ENCODE peak calls at places on chromosomes 5 and 9, in four cellular contexts. D is GM12878, K is uterus, P is GM12891. T is an unnamed sample.

GRCh38 chr9:97601228-97601898 is 31.8 kb downstream of the TSTD2 start:
- DNase-seq in P (no peak), D (no peak), K (no peak), T (no peak)

GRCh38 chr5:3622961-3623360 is 27.3 kb downstream of the IRX1 start:
- DNase-seq in P (no peak), K (no peak), D (no peak), T (no peak)

GRCh38 chr9:101620452-101620851 is 25.7 kb upstream of the PPP3R2 start:
- DNase-seq in K (no peak), P (no peak), D (no peak), T (no peak)

GRCh38 chr5:153883829-153884228 is 154.9 kb downstream of the FAM114A2 start:
- DNase-seq in D (no peak), P (no peak), K (no peak), T (no peak)

GRCh38 chr5:43413966-43414365 is 1.8 kb upstream of the CCL28 start:
- DNase-seq in K (no peak), D (no peak), P (no peak), T (no peak)

GRCh38 chr5:43288269-43288831 is 24.9 kb downstream of the HMGCS1 start:
- DNase-seq in D (no peak), P (no peak), K (no peak), T (no peak)

GRCh38 chr5:67879619-67880357 is 335.8 kb upstream of the PIK3R1 start:
- DNase-seq in K (no peak), P (no peak), D (no peak), T (no peak)

GRCh38 chr5:106584268-106584667 is 1086.5 kb downstream of the EFNA5 start:
- DNase-seq in K (no peak), D (no peak), P (no peak), T (no peak)

GRCh38 chr5:142171270-142171669 is 62.7 kb downstream of the NDFIP1 start:
- DNase-seq in D (no peak), P (no peak), K (no peak), T (no peak)

GRCh38 chr9:115289757-115290208 is 171.8 kb upstream of the TNC start:
- DNase-seq in P (no peak), D (no peak), K (no peak), T (no peak)

GRCh38 chr5:169717298-169717697 is 80.2 kb downstream of the DOCK2 start:
- DNase-seq in K (no peak), P (no peak), D (no peak), T (no peak)

GRCh38 chr9:134054891-134055811 is 12.7 kb downstream of the BRD3 start:
- DNase-seq in K (peak; percentile 12), D (no peak), P (peak; percentile 9), T (no peak)

GRCh38 chr5:143836161-143836725 is 24.3 kb downstream of the HMHB1 start:
- DNase-seq in P (no peak), D (no peak), K (no peak), T (no peak)

GRCh38 chr9:76574171-76574767 is 115.3 kb downstream of the GCNT1 start:
- DNase-seq in D (no peak), P (no peak), K (no peak), T (no peak)

GRCh38 chr5:172870261-172870806 is 36.3 kb downstream of the ERGIC1 start:
- DNase-seq in D (no peak), P (no peak), K (peak; percentile 81), T (no peak)

GRCh38 chr9:124390812-124391658 is 24.2 kb downstream of the PSMB7 start:
- DNase-seq in K (no peak), P (no peak), D (no peak), T (no peak)

GRCh38 chr5:95738834-95739233 is 7.7 kb downstream of the RHOBTB3 start:
- DNase-seq in D (no peak), P (no peak), K (no peak), T (no peak)

GRCh38 chr9:129867138-129868032 is 32.1 kb downstream of the USP20 start:
- DNase-seq in K (no peak), P (no peak), D (no peak), T (no peak)
- TF ChIP-seq POLR2A in K (no peak), P (no peak), D (no peak), T (no peak)

DNA sequence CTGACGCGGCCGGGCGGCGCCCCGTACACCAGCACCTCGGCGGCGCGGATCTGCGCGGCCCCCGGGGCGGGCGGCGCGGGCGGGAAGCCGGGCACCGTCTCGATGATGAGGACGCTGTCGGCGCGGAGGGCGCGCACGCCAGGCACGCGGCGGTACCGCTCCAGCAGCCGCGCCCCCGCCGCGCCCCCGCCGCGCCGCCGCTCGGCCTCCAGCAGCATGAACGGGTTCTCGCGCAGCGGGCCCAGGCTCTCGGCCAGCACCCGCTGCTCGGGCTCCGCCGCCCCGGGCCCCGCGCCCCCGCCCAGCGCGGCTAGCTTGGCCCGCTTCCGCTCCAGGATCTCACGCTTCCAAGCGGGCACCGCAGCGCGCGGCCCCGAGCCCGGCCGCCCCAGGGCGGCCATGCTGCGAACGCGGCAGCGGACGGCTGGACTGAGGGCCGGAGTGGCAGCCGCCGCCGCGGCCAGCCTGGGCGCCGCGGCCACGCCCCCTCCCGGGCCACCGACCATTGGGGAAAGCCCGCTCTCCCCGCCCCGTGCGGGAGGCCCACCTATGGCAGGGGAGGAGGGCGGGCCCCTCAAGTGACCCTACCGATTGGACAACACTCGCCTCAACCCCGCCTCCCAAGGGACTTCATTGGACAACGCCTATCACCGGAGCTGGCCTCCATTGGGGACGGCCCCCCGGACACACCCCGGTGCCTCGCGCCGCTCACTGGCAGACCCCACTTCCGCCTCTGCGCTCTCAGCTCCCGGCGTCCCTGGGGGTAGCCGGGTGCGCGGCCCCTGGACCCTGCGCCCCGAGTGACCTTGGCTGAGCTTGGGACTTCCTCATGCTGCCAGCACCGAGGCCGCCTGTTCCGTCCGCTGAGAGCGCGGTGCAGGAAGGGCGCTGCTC is at the start of gene TPRN:
- DNase-seq in D (peak; percentile 95), K (peak; percentile 99), P (peak; percentile 100), T (peak; percentile 100)
- TF ChIP-seq POLR2A in D (peak; percentile 95), K (peak; percentile 81), P (peak; percentile 80), T (peak; percentile 59)

GRCh38 chr5:113331201-113331551 is 103.6 kb downstream of the TSSK1B start:
- DNase-seq in P (no peak), D (no peak), K (no peak), T (no peak)

GRCh38 chr5:113329981-113330380 is 104.8 kb downstream of the TSSK1B start:
- DNase-seq in K (no peak), P (no peak), D (no peak), T (no peak)

GRCh38 chr5:113325054-113325453 is 109.7 kb downstream of the TSSK1B start:
- DNase-seq in D (no peak), P (no peak), K (no peak), T (no peak)

GRCh38 chr5:113330533-113331200 is 104.1 kb downstream of the TSSK1B start:
- DNase-seq in D (no peak), P (peak; percentile 12), K (no peak), T (no peak)
- TF ChIP-seq POLR2A in D (no peak), P (no peak), K (no peak), T (no peak)

GRCh38 chr5:113112435-113112834 is 135.8 kb downstream of the DCP2 start:
- DNase-seq in D (no peak), P (no peak), K (no peak), T (no peak)
- TF ChIP-seq POLR2A in D (no peak), P (no peak), K (no peak), T (no peak)